ENCODE peak calls at places on chromosomes 12 and 14, in nine cellular contexts. N is keratinocyte, B is GM12878, E is tibial artery, M is heart right ventricle, G is pancreas, O is thoracic aorta, I is BE2C, R is sigmoid colon. Z is an unnamed sample. For H3K4me1, the result is how much of the 10 kb centered on the place peaks cover.

GRCh38 chr14:60482743-60483142 is 3.1 kb downstream of the C14orf39 start:
- DNase-seq in N (no peak), E (no peak), M (no peak), B (no peak), G (no peak), R (no peak), I (no peak), O (no peak), Z (no peak)

GRCh38 chr12:1810201-1810930 is 10.0 kb upstream of the LRTM2 start:
- DNase-seq in G (no peak), R (no peak), O (no peak), I (no peak), N (no peak), E (no peak), B (no peak), M (no peak), Z (peak)

GRCh38 chr12:53756300-53757094 is 4.7 kb upstream of the CISTR start:
- DNase-seq in R (no peak), M (no peak), I (no peak), O (no peak), G (no peak), N (no peak), B (no peak), E (no peak), Z (no peak)

GRCh38 chr12:98002887-98003493 is 512.4 kb upstream of the TMPO start:
- DNase-seq in E (peak), R (no peak), B (no peak), N (no peak), I (peak), G (no peak), O (no peak), M (no peak), Z (no peak)

GRCh38 chr14:67472726-67473125 is 15.8 kb downstream of the TMEM229B start:
- DNase-seq in B (no peak), I (no peak), G (no peak), E (no peak), N (no peak), M (no peak), R (no peak), O (no peak), Z (no peak)

GRCh38 chr14:70000601-70001000 is 121.4 kb downstream of the SMOC1 start:
- DNase-seq in M (no peak), O (no peak), B (no peak), N (no peak), E (no peak), R (no peak), I (no peak), G (no peak), Z (no peak)

GRCh38 chr12:32920506-32921085 is 24.0 kb upstream of the PKP2 start:
- DNase-seq in O (no peak), B (no peak), M (no peak), G (no peak), N (no peak), E (no peak), I (no peak), R (no peak), Z (no peak)

GRCh38 chr12:75660107-75660530 is 148.7 kb upstream of the KRR1 start:
- DNase-seq in E (no peak), R (no peak), B (no peak), N (peak), O (no peak), I (no peak), G (no peak), M (no peak), Z (no peak)

GRCh38 chr12:122975790-122976647 is 975 bp downstream of the OGFOD2 start:
- DNase-seq in R (no peak), O (no peak), I (peak), M (no peak), E (peak), B (no peak), N (no peak), G (no peak), Z (no peak)

GRCh38 chr12:100279612-100280244 is 12.8 kb downstream of the SCYL2 start:
- DNase-seq in M (no peak), R (no peak), E (no peak), I (no peak), O (no peak), N (no peak), G (no peak), B (no peak), Z (no peak)

GRCh38 chr14:32710351-32711102 is 228.2 kb upstream of the NPAS3 start:
- DNase-seq in O (no peak), I (no peak), R (peak), N (no peak), M (no peak), E (no peak), B (no peak), G (no peak), Z (no peak)

GRCh38 chr12:40016960-40017359 is 88.9 kb downstream of the SLC2A13 start:
- DNase-seq in R (no peak), G (no peak), B (no peak), N (no peak), O (no peak), E (no peak), M (peak), I (no peak), Z (no peak)

GRCh38 chr12:62519043-62519442 is 52.4 kb downstream of the MON2 start:
- DNase-seq in O (no peak), N (no peak), R (no peak), E (peak), M (no peak), I (peak), B (no peak), G (no peak), Z (peak)

GRCh38 chr12:79927772-79928474 is 7.0 kb downstream of the PPP1R12A start:
- DNase-seq in G (no peak), B (peak), R (no peak), I (no peak), M (no peak), N (no peak), O (no peak), E (no peak), Z (no peak)

GRCh38 chr14:41609704-41610183 is 3.1 kb downstream of the LRFN5 start:
- DNase-seq in G (no peak), M (peak), I (peak), N (no peak), R (peak), O (no peak), E (no peak), B (no peak), Z (peak)

GRCh38 chr12:12398026-12398859 is 41.4 kb downstream of the BORCS5 start:
- DNase-seq in N (peak), E (peak), O (peak), B (no peak), R (peak), M (peak), G (peak), I (no peak), Z (peak)

GRCh38 chr14:68284834-68285233 is 465.3 kb downstream of the RAD51B start:
- DNase-seq in I (no peak), N (no peak), M (no peak), G (no peak), O (no peak), B (peak), R (no peak), E (no peak), Z (no peak)

GRCh38 chr14:99203080-99203479 is 68.9 kb downstream of the BCL11B start:
- DNase-seq in O (no peak), R (no peak), I (no peak), G (no peak), M (no peak), E (no peak), N (no peak), B (no peak), Z (peak)

GRCh38 chr12:56998981-56999380 is 7.4 kb downstream of the ZBTB39 start:
- DNase-seq in O (no peak), E (no peak), B (peak), M (no peak), I (no peak), R (no peak), N (no peak), G (no peak), Z (no peak)

GRCh38 chr12:48890657-48891418 is 25.2 kb upstream of the RND1 start:
- DNase-seq in E (peak), R (peak), M (peak), B (no peak), N (no peak), I (peak), G (peak), O (peak), Z (peak)

GRCh38 chr14:105907276-105907675 is 380.9 kb downstream of the TMEM121 start:
- DNase-seq in N (no peak), O (no peak), E (no peak), R (no peak), M (no peak), B (no peak), I (no peak), G (no peak), Z (no peak)

GRCh38 chr12:24822121-24822899 is 126.6 kb downstream of the BCAT1 start:
- DNase-seq in M (no peak), G (no peak), N (no peak), B (peak), R (no peak), O (no peak), E (no peak), I (no peak), Z (no peak)

GRCh38 chr14:101915871-101916815 is 48.2 kb upstream of the DYNC1H1 start:
- DNase-seq in G (no peak), I (no peak), M (no peak), O (no peak), B (no peak), N (no peak), R (no peak), E (no peak), Z (no peak)

GRCh38 chr12:6547566-6547965 is 8.3 kb downstream of the IFFO1 start:
- DNase-seq in B (no peak), G (no peak), M (no peak), R (no peak), O (no peak), I (no peak), N (no peak), E (no peak), Z (no peak)
- H3K4me1 ChIP-seq in B (under half), G (under half), M (half or more), R (under half), O (under half), I (under half), N (under half), E (under half), Z (under half)

GRCh38 chr14:55188686-55189295 is 2.6 kb downstream of the DLGAP5 start:
- DNase-seq in E (no peak), N (no peak), R (no peak), M (no peak), G (no peak), B (no peak), O (no peak), I (no peak), Z (no peak)
- H3K4me3 ChIP-seq in E (no peak), N (no peak), R (no peak), M (no peak), G (no peak), B (peak), O (no peak), I (no peak), Z (no peak)

GRCh38 chr12:23631991-23632390 is 317.5 kb downstream of the SOX5 start:
- DNase-seq in O (no peak), E (no peak), I (no peak), G (no peak), B (no peak), N (no peak), R (no peak), M (no peak), Z (no peak)
- H3K4me1 ChIP-seq in O (under half), E (under half), I (under half), G (under half), B (under half), N (under half), R (under half), M (under half), Z (under half)

DNA sequence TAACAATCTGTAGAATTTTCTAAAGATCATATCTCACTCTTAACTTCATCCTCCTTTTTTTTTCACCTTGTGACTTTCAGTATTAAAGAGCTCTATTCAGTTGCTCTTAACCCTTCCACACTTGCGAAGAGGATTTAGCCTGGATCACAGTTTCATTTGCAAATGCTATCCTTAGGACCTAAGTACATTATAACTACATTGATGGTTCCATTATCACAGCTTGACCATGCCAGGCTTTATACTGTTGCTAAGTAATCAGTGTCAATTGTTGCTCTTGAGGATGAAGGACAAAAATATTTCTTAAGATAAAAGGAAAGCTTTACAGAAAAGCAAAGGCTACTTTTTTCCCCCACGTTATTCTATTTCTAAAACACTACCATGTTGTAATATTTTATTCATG is 122.2 kb downstream of the PDZRN4 start:
- DNase-seq in N (no peak), I (no peak), M (no peak), O (no peak), B (no peak), G (no peak), E (no peak), R (no peak), Z (no peak)
- H3K4me3 ChIP-seq in N (no peak), I (no peak), M (no peak), O (no peak), B (no peak), G (no peak), E (no peak), R (no peak), Z (no peak)

DNA sequence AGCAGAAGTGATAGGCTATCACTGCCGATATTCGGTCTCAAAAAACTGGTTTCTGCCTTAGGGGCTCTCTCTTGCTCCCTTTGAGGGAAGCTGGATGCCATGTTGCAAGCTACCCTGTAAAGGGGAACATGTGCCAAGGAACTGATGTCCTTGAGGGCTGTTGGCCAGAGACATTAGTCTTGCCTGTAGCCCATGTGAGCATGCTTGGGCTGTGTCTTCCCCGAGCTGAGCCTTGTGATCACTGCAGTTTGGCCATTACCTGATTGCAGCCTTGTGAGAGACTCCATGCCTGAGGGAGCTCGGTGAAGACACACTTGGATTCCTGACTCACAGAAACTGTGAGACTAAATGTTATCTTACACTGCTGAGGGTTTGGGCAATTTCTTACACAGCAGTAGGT is 18.8 kb downstream of the RTRAF start:
- DNase-seq in M (no peak), R (no peak), B (no peak), I (no peak), N (no peak), G (no peak), O (no peak), E (no peak), Z (no peak)
- H3K4me1 ChIP-seq in M (under half), R (under half), B (under half), I (under half), N (under half), G (under half), O (under half), E (under half), Z (under half)

DNA sequence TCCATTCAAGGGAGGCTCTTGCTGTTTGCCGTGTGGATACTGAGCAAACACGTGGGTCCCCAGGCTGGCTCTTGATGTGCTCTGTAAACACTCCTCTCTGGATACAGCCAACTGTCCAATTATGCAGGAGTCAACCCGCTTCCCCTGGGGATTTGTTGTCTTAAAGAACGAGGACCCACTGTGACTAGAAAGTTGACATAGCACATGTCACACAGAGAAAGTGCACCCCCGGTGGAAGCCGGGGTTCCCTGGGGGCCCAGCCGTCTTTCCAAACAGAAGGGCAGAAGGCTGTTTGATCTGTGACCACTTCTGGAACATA is 75.9 kb upstream of the CEP83 start:
- DNase-seq in M (no peak), B (no peak), O (no peak), N (no peak), G (no peak), I (no peak), R (no peak), E (no peak), Z (no peak)
- H3K4me3 ChIP-seq in M (no peak), B (no peak), O (no peak), N (no peak), G (no peak), I (no peak), R (no peak), E (no peak), Z (no peak)

GRCh38 chr12:120236124-120236398 is 29.5 kb downstream of the PXN start:
- DNase-seq in B (no peak), O (no peak), N (no peak), R (no peak), E (no peak), G (no peak), I (no peak), M (no peak), Z (no peak)
- H3K4me1 ChIP-seq in B (under half), O (half or more), N (half or more), R (half or more), E (under half), G (half or more), I (under half), M (half or more), Z (half or more)

GRCh38 chr14:97219356-97220017 is 422.3 kb downstream of the VRK1 start:
- DNase-seq in M (no peak), I (no peak), R (no peak), E (no peak), O (no peak), B (no peak), G (no peak), N (no peak), Z (no peak)

GRCh38 chr14:97218336-97218712 is 421.1 kb downstream of the VRK1 start:
- DNase-seq in I (no peak), N (no peak), E (no peak), R (no peak), M (no peak), B (no peak), G (no peak), O (no peak), Z (no peak)

GRCh38 chr14:97221572-97221971 is 424.4 kb downstream of the VRK1 start:
- DNase-seq in N (no peak), R (no peak), B (no peak), E (no peak), O (no peak), I (no peak), G (no peak), M (no peak), Z (no peak)

GRCh38 chr14:97217094-97217885 is 420.1 kb downstream of the VRK1 start:
- DNase-seq in O (no peak), R (no peak), N (no peak), E (no peak), G (no peak), M (no peak), B (no peak), I (no peak), Z (no peak)

GRCh38 chr14:97218713-97219355 is 421.7 kb downstream of the VRK1 start:
- DNase-seq in E (no peak), N (no peak), M (no peak), R (no peak), B (no peak), O (no peak), I (no peak), G (no peak), Z (no peak)
- H3K4me3 ChIP-seq in E (peak), N (peak), M (peak), R (peak), B (no peak), O (peak), I (no peak), G (no peak), Z (peak)

GRCh38 chr12:120224304-120225199 is 23.6 kb upstream of the RPLP0 start:
- DNase-seq in G (peak), R (peak), M (peak), E (no peak), O (no peak), N (no peak), I (peak), B (no peak), Z (peak)

GRCh38 chr12:120225852-120226640 is 25.1 kb upstream of the RPLP0 start:
- DNase-seq in M (peak), R (peak), G (no peak), B (no peak), N (no peak), E (no peak), I (no peak), O (no peak), Z (no peak)

GRCh38 chr12:120223458-120224303 is 22.8 kb upstream of the RPLP0 start:
- DNase-seq in N (no peak), B (no peak), O (no peak), G (no peak), I (no peak), E (no peak), M (no peak), R (peak), Z (no peak)

GRCh38 chr12:120227233-120228040 is 26.5 kb upstream of the RPLP0 start:
- DNase-seq in E (no peak), R (no peak), G (no peak), M (no peak), N (no peak), O (no peak), B (no peak), I (no peak), Z (no peak)

GRCh38 chr12:120225200-120225558 is 24.3 kb upstream of the RPLP0 start:
- DNase-seq in E (no peak), G (no peak), B (no peak), O (no peak), I (no peak), N (no peak), M (no peak), R (no peak), Z (no peak)
- H3K4me1 ChIP-seq in E (under half), G (under half), B (under half), O (under half), I (under half), N (half or more), M (half or more), R (half or more), Z (under half)